ENCODE peak calls at places on chromosomes 6 and 20, in nine cellular contexts. X is stromal cell of bone marrow; F is nucleus accumbens; K is type B pancreatic cell; L is NCI-H460; U is endodermal cell; Q is stimulated activated CD4-positive, alpha-beta T cell treated with anti-CD3 and anti-CD28 coated beads, TNF-alpha, amount 100 ng/mL, for 24 hours; P is IMR-90; M is LHCN-M2. Z is an unnamed sample.

GRCh38 chr6:128282956-128283355 is 237.4 kb downstream of the PTPRK start:
- DNase-seq in X (no peak), F (no peak), K (no peak), L (no peak), U (peak), Q (no peak), P (no peak), M (no peak), Z (no peak)

GRCh38 chr6:44101832-44102231 is 25.4 kb downstream of the MRPL14 start:
- DNase-seq in X (no peak), F (no peak), K (no peak), L (no peak), U (no peak), Q (no peak), P (no peak), M (no peak), Z (no peak)

GRCh38 chr6:73652637-73653570 is 888 bp downstream of the SLC17A5 start:
- DNase-seq in X (no peak), F (peak), K (no peak), L (peak), U (peak), Q (peak), P (peak), M (peak), Z (no peak)

GRCh38 chr20:38256966-38257365 is 3.6 kb downstream of the KIAA1755 start:
- DNase-seq in X (no peak), F (no peak), K (no peak), L (no peak), U (no peak), Q (no peak), P (no peak), M (no peak), Z (no peak)

GRCh38 chr20:58550661-58551060 is 35.5 kb upstream of the APCDD1L start:
- DNase-seq in X (no peak), F (no peak), K (peak), L (no peak), U (peak), Q (no peak), P (peak), M (no peak), Z (no peak)

GRCh38 chr6:154245542-154245941 is 111.1 kb downstream of the IPCEF1 start:
- DNase-seq in X (no peak), F (no peak), K (no peak), L (no peak), U (no peak), Q (no peak), P (no peak), M (no peak), Z (no peak)

GRCh38 chr6:139967497-139967896 is 593.0 kb upstream of the CITED2 start:
- DNase-seq in X (peak), F (no peak), K (no peak), L (no peak), U (no peak), Q (no peak), P (peak), M (no peak), Z (no peak)

GRCh38 chr6:98847392-98847766 is 13.0 kb downstream of the POU3F2 start:
- DNase-seq in X (no peak), F (no peak), K (no peak), L (no peak), U (peak), Q (no peak), P (no peak), M (no peak), Z (no peak)

GRCh38 chr6:157403011-157403683 is 22.2 kb downstream of the ZDHHC14 start:
- DNase-seq in X (no peak), F (no peak), K (no peak), L (no peak), U (no peak), Q (no peak), P (no peak), M (no peak), Z (no peak)

GRCh38 chr6:21149460-21149859 is 444.1 kb upstream of the SOX4 start:
- DNase-seq in X (no peak), F (no peak), K (no peak), L (no peak), U (no peak), Q (no peak), P (peak), M (no peak), Z (peak)

GRCh38 chr6:156587751-156588301 is 189.4 kb upstream of the ARID1B start:
- DNase-seq in X (no peak), F (no peak), K (no peak), L (no peak), U (no peak), Q (no peak), P (no peak), M (no peak), Z (no peak)

GRCh38 chr6:52186075-52186474 is at the start of gene IL17A:
- DNase-seq in X (no peak), F (no peak), K (no peak), L (no peak), U (no peak), Q (no peak), P (no peak), M (no peak), Z (no peak)

GRCh38 chr20:3712279-3712873 is at the start of gene SIGLEC1:
- DNase-seq in X (no peak), F (peak), K (no peak), L (no peak), U (no peak), Q (no peak), P (no peak), M (no peak), Z (no peak)

GRCh38 chr6:3214898-3215297 is 12.6 kb downstream of the TUBB2B start:
- DNase-seq in X (peak), F (no peak), K (no peak), L (no peak), U (no peak), Q (no peak), P (peak), M (peak), Z (no peak)

GRCh38 chr20:50552979-50553378 is 42.8 kb downstream of the PTPN1 start:
- DNase-seq in X (no peak), F (no peak), K (no peak), L (no peak), U (no peak), Q (no peak), P (no peak), M (no peak), Z (no peak)

GRCh38 chr6:151475653-151476523 is 17.9 kb upstream of the CCDC170 start:
- DNase-seq in X (no peak), F (peak), K (no peak), L (peak), U (peak), Q (no peak), P (peak), M (peak), Z (no peak)

GRCh38 chr6:166949533-166950442 is 6.6 kb downstream of the RNASET2 start:
- DNase-seq in X (no peak), F (no peak), K (no peak), L (no peak), U (peak), Q (no peak), P (no peak), M (no peak), Z (no peak)

GRCh38 chr6:160198577-160199211 is 59.9 kb downstream of the SLC22A2 start:
- DNase-seq in X (no peak), F (no peak), K (no peak), L (no peak), U (no peak), Q (no peak), P (no peak), M (no peak), Z (no peak)

GRCh38 chr6:107550241-107550840 is 60.4 kb downstream of the SOBP start:
- DNase-seq in X (no peak), F (no peak), K (no peak), L (no peak), U (no peak), Q (no peak), P (no peak), M (no peak), Z (no peak)

GRCh38 chr6:79234150-79235022 is at the start of gene HMGN3:
- DNase-seq in X (peak), F (peak), K (peak), L (peak), U (peak), Q (peak), P (peak), M (peak), Z (peak)

GRCh38 chr6:158536891-158537798 is 22.7 kb upstream of the TMEM181 start:
- DNase-seq in X (no peak), F (peak), K (no peak), L (no peak), U (peak), Q (no peak), P (no peak), M (no peak), Z (no peak)

GRCh38 chr6:31791324-31792089 is 4.0 kb downstream of the VARS1 start:
- DNase-seq in X (no peak), F (peak), K (no peak), L (peak), U (peak), Q (no peak), P (peak), M (peak), Z (no peak)

GRCh38 chr20:53679597-53680309 is 86.1 kb upstream of the ZNF217 start:
- DNase-seq in X (no peak), F (no peak), K (no peak), L (no peak), U (peak), Q (no peak), P (no peak), M (no peak), Z (no peak)

GRCh38 chr6:47004458-47004857 is 37.7 kb downstream of the ADGRF1 start:
- DNase-seq in X (no peak), F (no peak), K (no peak), L (no peak), U (no peak), Q (no peak), P (no peak), M (no peak), Z (no peak)

GRCh38 chr6:69090132-69090531 is 455.1 kb downstream of the ADGRB3 start:
- DNase-seq in X (peak), F (no peak), K (no peak), L (no peak), U (no peak), Q (no peak), P (peak), M (peak), Z (peak)

GRCh38 chr6:37134622-37135191 is 35.2 kb upstream of the PIM1 start:
- DNase-seq in X (peak), F (no peak), K (no peak), L (peak), U (no peak), Q (no peak), P (peak), M (peak), Z (peak)

GRCh38 chr6:101365181-101365580 is 28.3 kb upstream of the GRIK2 start:
- DNase-seq in X (no peak), F (no peak), K (no peak), L (no peak), U (no peak), Q (no peak), P (no peak), M (no peak), Z (no peak)

GRCh38 chr20:7843613-7844012 is 96.6 kb downstream of the HAO1 start:
- DNase-seq in X (peak), F (peak), K (no peak), L (no peak), U (no peak), Q (no peak), P (peak), M (peak), Z (no peak)

GRCh38 chr6:160315310-160315709 is 32.9 kb upstream of the SLC22A3 start:
- DNase-seq in X (no peak), F (no peak), K (no peak), L (no peak), U (no peak), Q (no peak), P (no peak), M (no peak), Z (no peak)

GRCh38 chr6:62283828-62284411 is 2.1 kb downstream of the KHDRBS2 start:
- DNase-seq in X (peak), F (peak), K (no peak), L (peak), U (peak), Q (no peak), P (peak), M (no peak), Z (no peak)

GRCh38 chr20:35601021-35601973 is 14.3 kb upstream of the SPAG4 start:
- DNase-seq in X (no peak), F (peak), K (no peak), L (peak), U (peak), Q (peak), P (peak), M (peak), Z (no peak)

GRCh38 chr6:52536424-52536916 is 40.4 kb downstream of the TRAM2 start:
- DNase-seq in X (no peak), F (no peak), K (no peak), L (no peak), U (no peak), Q (no peak), P (no peak), M (no peak), Z (no peak)

GRCh38 chr20:1875762-1876161 is 19.4 kb upstream of the SIRPA start:
- DNase-seq in X (no peak), F (no peak), K (no peak), L (no peak), U (peak), Q (no peak), P (no peak), M (no peak), Z (no peak)